ENCODE peak calls at places on chromosomes 7 and 10, in nine cellular contexts. O is mammary epithelial cell; C is tibial artery; B is dorsolateral prefrontal cortex; U is A549; K is stomach; N is CD8-positive, alpha-beta T cell; E is PC-3; A is heart right ventricle. Q is an unnamed sample.

GRCh38 chr10:115932099-115932498 is 340.9 kb downstream of the GFRA1 start:
- DNase-seq in O (no peak), C (no peak), B (no peak), U (no peak), K (no peak), N (no peak), E (no peak), A (no peak), Q (no peak)

GRCh38 chr10:34637419-34637911 is 177.6 kb downstream of the PARD3 start:
- DNase-seq in O (peak), C (peak), B (peak), U (peak), K (peak), N (peak), E (peak), A (peak), Q (peak)

GRCh38 chr7:50534690-50535290 is 30.4 kb downstream of the DDC start:
- DNase-seq in O (peak), C (no peak), B (no peak), U (peak), K (no peak), N (no peak), E (peak), A (no peak), Q (no peak)

GRCh38 chr10:96470108-96470743 is 43.5 kb downstream of the TLL2 start:
- DNase-seq in O (peak), C (no peak), B (peak), U (peak), K (peak), N (no peak), E (peak), A (peak), Q (no peak)

GRCh38 chr7:54864718-54865117 is 105.7 kb upstream of the SEC61G start:
- DNase-seq in O (no peak), C (no peak), B (no peak), U (no peak), K (no peak), N (no peak), E (peak), A (no peak), Q (no peak)

GRCh38 chr7:47347986-47348385 is 233.9 kb downstream of the TNS3 start:
- DNase-seq in O (no peak), C (no peak), B (no peak), U (no peak), K (peak), N (no peak), E (no peak), A (no peak), Q (no peak)

GRCh38 chr10:70331486-70332268 is 47.9 kb upstream of the NPFFR1 start:
- DNase-seq in O (peak), C (no peak), B (no peak), U (peak), K (peak), N (no peak), E (peak), A (peak), Q (peak)

GRCh38 chr7:129664029-129665012 is 52.8 kb downstream of the NRF1 start:
- DNase-seq in O (peak), C (no peak), B (no peak), U (peak), K (no peak), N (no peak), E (peak), A (no peak), Q (no peak)

GRCh38 chr10:61719906-61720305 is 57.2 kb downstream of the CABCOCO1 start:
- DNase-seq in O (no peak), C (no peak), B (no peak), U (no peak), K (no peak), N (no peak), E (no peak), A (no peak), Q (no peak)

GRCh38 chr10:111593578-111593977 is 516.7 kb downstream of the ADRA2A start:
- DNase-seq in O (no peak), C (no peak), B (no peak), U (no peak), K (no peak), N (no peak), E (no peak), A (no peak), Q (no peak)

GRCh38 chr7:94374231-94374630 is 20.5 kb upstream of the COL1A2 start:
- DNase-seq in O (peak), C (peak), B (no peak), U (no peak), K (peak), N (no peak), E (peak), A (peak), Q (no peak)

GRCh38 chr7:33418251-33418701 is 288.9 kb downstream of the BBS9 start:
- DNase-seq in O (no peak), C (no peak), B (no peak), U (no peak), K (no peak), N (no peak), E (no peak), A (no peak), Q (no peak)

GRCh38 chr10:77501152-77501845 is 136.3 kb downstream of the KCNMA1 start:
- DNase-seq in O (peak), C (peak), B (peak), U (peak), K (no peak), N (no peak), E (peak), A (no peak), Q (no peak)

GRCh38 chr7:73721237-73721848 is 1.9 kb upstream of the STX1A start:
- DNase-seq in O (no peak), C (peak), B (peak), U (peak), K (peak), N (no peak), E (peak), A (peak), Q (no peak)

GRCh38 chr7:135253851-135254815 is 20.5 kb downstream of the STRA8 start:
- DNase-seq in O (peak), C (peak), B (peak), U (peak), K (peak), N (no peak), E (peak), A (peak), Q (no peak)

GRCh38 chr7:29879609-29880008 is 73.3 kb downstream of the WIPF3 start:
- DNase-seq in O (peak), C (no peak), B (no peak), U (no peak), K (no peak), N (no peak), E (peak), A (peak), Q (no peak)

GRCh38 chr10:13439771-13440708 is 88.8 kb downstream of the BEND7 start:
- DNase-seq in O (peak), C (no peak), B (peak), U (peak), K (peak), N (peak), E (peak), A (peak), Q (no peak)

GRCh38 chr7:132351858-132352539 is 224.3 kb downstream of the PLXNA4 start:
- DNase-seq in O (no peak), C (no peak), B (no peak), U (no peak), K (no peak), N (no peak), E (no peak), A (no peak), Q (no peak)

GRCh38 chr10:3429651-3430050 is 257.1 kb upstream of the PITRM1 start:
- DNase-seq in O (no peak), C (no peak), B (no peak), U (no peak), K (no peak), N (no peak), E (no peak), A (no peak), Q (no peak)

GRCh38 chr7:74006451-74007259 is 21.3 kb upstream of the ELN start:
- DNase-seq in O (no peak), C (no peak), B (no peak), U (no peak), K (peak), N (no peak), E (no peak), A (no peak), Q (no peak)

GRCh38 chr10:84329986-84330651 is 1.7 kb downstream of the CCSER2 start:
- DNase-seq in O (no peak), C (no peak), B (no peak), U (no peak), K (no peak), N (peak), E (no peak), A (no peak), Q (no peak)

GRCh38 chr10:88114368-88114767 is 250.9 kb downstream of the PTEN start:
- DNase-seq in O (no peak), C (peak), B (no peak), U (peak), K (peak), N (peak), E (no peak), A (peak), Q (no peak)

GRCh38 chr10:128526793-128527375 is 400.7 kb upstream of the MKI67 start:
- DNase-seq in O (no peak), C (no peak), B (peak), U (no peak), K (no peak), N (no peak), E (no peak), A (peak), Q (no peak)

GRCh38 chr7:153381275-153382119 is 621.9 kb downstream of the ACTR3B start:
- DNase-seq in O (peak), C (no peak), B (no peak), U (peak), K (peak), N (no peak), E (peak), A (no peak), Q (no peak)

DNA sequence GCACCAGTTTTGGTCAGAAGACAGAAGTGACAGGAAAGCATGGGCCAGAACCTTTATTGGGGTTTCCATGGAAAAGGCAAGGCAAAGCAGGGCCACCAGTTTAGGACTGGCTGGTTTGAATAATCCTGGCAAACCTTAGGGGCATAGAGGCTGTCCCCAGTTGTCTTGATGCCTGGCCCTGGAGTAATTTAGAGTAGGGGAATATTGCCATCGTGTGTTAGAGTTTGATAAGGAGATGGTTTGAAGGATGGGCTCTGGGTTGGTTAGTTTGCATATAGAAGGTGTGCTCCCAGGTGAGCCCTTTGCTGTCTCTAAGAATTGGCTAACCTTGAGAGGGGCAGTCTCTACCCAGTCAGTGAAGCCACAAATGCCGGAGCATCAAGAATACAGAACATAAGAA is 79.6 kb downstream of the ZNF777 start:
- DNase-seq in O (no peak), C (no peak), B (no peak), U (no peak), K (no peak), N (no peak), E (peak), A (no peak), Q (no peak)
- TF ChIP-seq CTCF in O (no peak), C (no peak), B (no peak), U (no peak), K (no peak), N (no peak), E (peak), A (no peak), Q (no peak)

DNA sequence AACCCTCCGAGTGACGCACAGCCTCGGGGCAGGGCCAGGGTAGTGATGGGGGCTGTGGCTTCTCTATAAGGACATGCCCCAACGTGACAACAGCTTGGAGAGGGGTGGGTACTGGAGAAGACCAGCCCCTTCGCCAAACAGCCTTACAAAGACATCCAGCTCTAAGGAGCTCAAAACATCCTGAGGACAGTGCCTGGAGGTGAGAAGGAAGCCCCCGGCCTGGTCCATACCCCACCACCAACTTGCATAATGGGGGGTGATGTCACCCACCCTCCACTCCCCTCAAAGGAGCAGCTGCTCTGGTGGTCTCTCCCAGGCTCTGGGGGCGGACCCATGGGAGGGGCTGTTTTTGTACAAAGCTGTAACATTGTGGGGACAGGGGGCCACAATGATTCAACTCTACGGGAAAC is 15.1 kb downstream of the PRSS2 start:
- DNase-seq in O (no peak), C (no peak), B (no peak), U (no peak), K (no peak), N (peak), E (no peak), A (no peak), Q (no peak)
- H3K4me3 ChIP-seq in O (no peak), C (no peak), B (no peak), U (no peak), K (no peak), N (peak), E (no peak), A (no peak), Q (no peak)

GRCh38 chr10:7862121-7862514 is 43.8 kb downstream of the TAF3 start:
- DNase-seq in O (no peak), C (no peak), B (no peak), U (no peak), K (no peak), N (no peak), E (no peak), A (no peak), Q (no peak)
- TF ChIP-seq CTCF in O (no peak), C (no peak), B (no peak), U (no peak), K (no peak), N (no peak), E (no peak), A (no peak), Q (no peak)

GRCh38 chr7:7567898-7568531 is 1.3 kb downstream of the MIOS start:
- DNase-seq in O (no peak), C (no peak), B (no peak), U (no peak), K (no peak), N (no peak), E (peak), A (no peak), Q (no peak)
- H3K4me3 ChIP-seq in O (peak), C (peak), B (peak), U (peak), K (peak), N (peak), E (peak), A (peak), Q (peak)

GRCh38 chr7:140342732-140343514 is 55.4 kb downstream of the SLC37A3 start:
- DNase-seq in O (peak), C (no peak), B (peak), U (peak), K (peak), N (no peak), E (peak), A (peak), Q (no peak)
- TF ChIP-seq CTCF in O (peak), C (no peak), B (peak), U (peak), K (no peak), N (no peak), E (peak), A (peak), Q (peak)

GRCh38 chr7:22728416-22729029 is 1.5 kb downstream of the IL6 start:
- DNase-seq in O (peak), C (no peak), B (no peak), U (peak), K (no peak), N (no peak), E (peak), A (no peak), Q (no peak)
- H3K4me3 ChIP-seq in O (no peak), C (no peak), B (no peak), U (no peak), K (no peak), N (no peak), E (peak), A (peak), Q (no peak)

GRCh38 chr7:16114633-16115032 is 306.7 kb downstream of the CRPPA start:
- DNase-seq in O (peak), C (no peak), B (no peak), U (peak), K (no peak), N (no peak), E (peak), A (no peak), Q (no peak)
- TF ChIP-seq CTCF in O (peak), C (no peak), B (no peak), U (peak), K (no peak), N (no peak), E (peak), A (peak), Q (no peak)

GRCh38 chr10:63237396-63237795 is 104.3 kb downstream of the NRBF2 start:
- DNase-seq in O (no peak), C (no peak), B (no peak), U (no peak), K (no peak), N (no peak), E (peak), A (no peak), Q (no peak)
- H3K4me3 ChIP-seq in O (no peak), C (no peak), B (no peak), U (no peak), K (no peak), N (no peak), E (peak), A (no peak), Q (no peak)

DNA sequence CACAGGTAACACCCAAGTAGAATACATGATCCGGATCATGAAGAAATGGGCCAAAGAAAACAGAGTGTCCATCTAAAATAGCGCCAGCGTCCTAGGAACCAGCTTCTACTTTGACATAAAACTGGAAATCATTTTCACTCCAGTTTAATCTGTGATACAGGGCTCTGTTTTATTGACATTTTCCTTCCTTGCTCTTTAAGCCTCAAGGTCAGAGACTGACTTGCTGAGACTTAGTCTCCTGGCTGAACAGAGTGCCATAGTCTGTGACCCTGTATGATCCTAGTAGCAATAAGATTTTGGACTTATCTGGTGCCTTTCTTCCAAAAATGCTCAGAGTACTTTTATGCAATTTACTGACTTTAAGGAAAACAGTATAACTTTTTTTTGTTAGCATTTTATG is 41.7 kb upstream of the UBN2 start:
- DNase-seq in O (no peak), C (no peak), B (no peak), U (no peak), K (no peak), N (no peak), E (no peak), A (no peak), Q (no peak)
- TF ChIP-seq CTCF in O (no peak), C (no peak), B (no peak), U (no peak), K (no peak), N (no peak), E (no peak), A (no peak), Q (no peak)

Q was measured in GM12864.